ENCODE peak calls at places on chromosomes 11 and 22, in eight cellular contexts. One of them, this sample, is unnamed.

GRCh38 chr11:2581151-2581930 is 118.5 kb downstream of the KCNQ1OT1 start:
- DNase-seq in GM12864: no peak
- DNase-seq in stimulated activated CD8-positive, alpha-beta memory T cell treated with anti-CD3 and anti-CD28 coated beads, Interleukin-12 subunit alpha, Interleukin-12 subunit beta, amount 100 ng/mL, for 1 hour: no peak
- DNase-seq in AG09319: no peak
- DNase-seq in left colon: peak; percentile 6
- DNase-seq in iris pigment epithelial cell: no peak
- DNase-seq in transverse colon: peak; percentile 9
- DNase-seq in foreskin fibroblast: no peak
- DNase-seq in this sample: no peak

GRCh38 chr22:22815397-22816170 is 72.0 kb upstream of the IGLL5 start:
- DNase-seq in iris pigment epithelial cell: no peak
- DNase-seq in foreskin fibroblast: no peak
- DNase-seq in stimulated activated CD8-positive, alpha-beta memory T cell treated with anti-CD3 and anti-CD28 coated beads, Interleukin-12 subunit alpha, Interleukin-12 subunit beta, amount 100 ng/mL, for 1 hour: no peak
- DNase-seq in GM12864: no peak
- DNase-seq in AG09319: no peak
- DNase-seq in left colon: no peak
- DNase-seq in transverse colon: no peak
- DNase-seq in this sample: no peak

GRCh38 chr22:46104170-46104880 is 46.0 kb upstream of the PPARA start:
- DNase-seq in stimulated activated CD8-positive, alpha-beta memory T cell treated with anti-CD3 and anti-CD28 coated beads, Interleukin-12 subunit alpha, Interleukin-12 subunit beta, amount 100 ng/mL, for 1 hour: no peak
- DNase-seq in iris pigment epithelial cell: no peak
- DNase-seq in left colon: no peak
- DNase-seq in foreskin fibroblast: peak; percentile 6
- DNase-seq in AG09319: no peak
- DNase-seq in transverse colon: no peak
- DNase-seq in GM12864: no peak
- DNase-seq in this sample: no peak

GRCh38 chr11:33500865-33501479 is 199.7 kb downstream of the C11orf91 start:
- DNase-seq in left colon: peak; percentile 12
- DNase-seq in iris pigment epithelial cell: peak; percentile 51
- DNase-seq in stimulated activated CD8-positive, alpha-beta memory T cell treated with anti-CD3 and anti-CD28 coated beads, Interleukin-12 subunit alpha, Interleukin-12 subunit beta, amount 100 ng/mL, for 1 hour: no peak
- DNase-seq in AG09319: peak; percentile 12
- DNase-seq in GM12864: no peak
- DNase-seq in transverse colon: no peak
- DNase-seq in foreskin fibroblast: peak; percentile 72
- DNase-seq in this sample: peak; percentile 8

GRCh38 chr22:22773979-22774738 is 113.5 kb upstream of the IGLL5 start:
- DNase-seq in iris pigment epithelial cell: no peak
- DNase-seq in foreskin fibroblast: no peak
- DNase-seq in stimulated activated CD8-positive, alpha-beta memory T cell treated with anti-CD3 and anti-CD28 coated beads, Interleukin-12 subunit alpha, Interleukin-12 subunit beta, amount 100 ng/mL, for 1 hour: no peak
- DNase-seq in AG09319: no peak
- DNase-seq in GM12864: no peak
- DNase-seq in left colon: no peak
- DNase-seq in transverse colon: no peak
- DNase-seq in this sample: no peak

GRCh38 chr11:60777106-60777505 is 8.0 kb upstream of the MS4A10 start:
- DNase-seq in foreskin fibroblast: no peak
- DNase-seq in left colon: no peak
- DNase-seq in stimulated activated CD8-positive, alpha-beta memory T cell treated with anti-CD3 and anti-CD28 coated beads, Interleukin-12 subunit alpha, Interleukin-12 subunit beta, amount 100 ng/mL, for 1 hour: no peak
- DNase-seq in iris pigment epithelial cell: no peak
- DNase-seq in transverse colon: no peak
- DNase-seq in AG09319: no peak
- DNase-seq in GM12864: no peak
- DNase-seq in this sample: no peak

GRCh38 chr11:116792869-116793475 is 1.3 kb upstream of the APOA5 start:
- DNase-seq in iris pigment epithelial cell: peak; percentile 48
- DNase-seq in transverse colon: no peak
- DNase-seq in foreskin fibroblast: peak; percentile 91
- DNase-seq in left colon: no peak
- DNase-seq in GM12864: no peak
- DNase-seq in stimulated activated CD8-positive, alpha-beta memory T cell treated with anti-CD3 and anti-CD28 coated beads, Interleukin-12 subunit alpha, Interleukin-12 subunit beta, amount 100 ng/mL, for 1 hour: no peak
- DNase-seq in AG09319: no peak
- DNase-seq in this sample: peak; percentile 28

GRCh38 chr11:11293798-11294611 is 59.0 kb downstream of the CSNK2A3 start:
- DNase-seq in iris pigment epithelial cell: no peak
- DNase-seq in foreskin fibroblast: no peak
- DNase-seq in transverse colon: no peak
- DNase-seq in GM12864: no peak
- DNase-seq in AG09319: no peak
- DNase-seq in stimulated activated CD8-positive, alpha-beta memory T cell treated with anti-CD3 and anti-CD28 coated beads, Interleukin-12 subunit alpha, Interleukin-12 subunit beta, amount 100 ng/mL, for 1 hour: no peak
- DNase-seq in left colon: no peak
- DNase-seq in this sample: no peak